ENCODE peak calls at places on chromosomes 16 and 17, in five cellular contexts. I is GM04504, P is heart left ventricle, B is NCI-H1092 treated with DMSO at 0.1 percent for 48 hours, G is neural crest cell. Q is an unnamed sample.

GRCh38 chr17:40018211-40019121 is 3.2 kb downstream of the CSF3 start:
- DNase-seq in G (no peak), B (peak; percentile 18), I (no peak), P (peak; percentile 67), Q (no peak)

GRCh38 chr17:78278139-78278741 is 46.8 kb downstream of the TMEM235 start:
- DNase-seq in B (no peak), P (no peak), G (no peak), I (no peak), Q (no peak)

GRCh38 chr17:16443390-16444257 is 28.3 kb downstream of the TRPV2 start:
- DNase-seq in B (no peak), I (no peak), P (no peak), G (no peak), Q (no peak)

GRCh38 chr16:31466381-31466841 is 5.5 kb upstream of the TGFB1I1 start:
- DNase-seq in I (no peak), B (no peak), G (no peak), P (no peak), Q (no peak)

GRCh38 chr16:24493859-24494258 is 45.5 kb upstream of the RBBP6 start:
- DNase-seq in B (no peak), G (no peak), P (no peak), I (no peak), Q (no peak)

GRCh38 chr16:14168146-14168545 is 97.0 kb downstream of the MRTFB start:
- DNase-seq in I (no peak), B (no peak), G (no peak), P (no peak), Q (no peak)

GRCh38 chr17:16623282-16623681 is 30.4 kb downstream of the ZNF624 start:
- DNase-seq in P (no peak), I (no peak), G (no peak), B (no peak), Q (no peak)

GRCh38 chr16:85316321-85316919 is 204.1 kb upstream of the CIBAR2 start:
- DNase-seq in B (peak; percentile 76), G (peak; percentile 73), I (no peak), P (peak; percentile 67), Q (no peak)

Q was measured in HFF-Myc.